ENCODE peak calls at places on chromosomes 6 and 20, in five cellular contexts. O is B cell, Y is OCI-LY7, J is mucosa of descending colon, X is SK-N-SH. I is an unnamed sample.

GRCh38 chr6:149354009-149354408 is 36.5 kb downstream of the TAB2 start:
- DNase-seq in O (no peak), X (no peak), J (no peak), Y (no peak), I (no peak)

GRCh38 chr20:36394340-36394965 is 88.3 kb downstream of the DLGAP4 start:
- DNase-seq in J (no peak), O (no peak), Y (no peak), X (no peak), I (no peak)

GRCh38 chr20:61964675-61965605 is 100.7 kb downstream of the TAF4 start:
- DNase-seq in Y (no peak), J (no peak), O (no peak), X (no peak), I (no peak)

GRCh38 chr6:127520061-127520460 is 926 bp upstream of the MTCL3 start:
- DNase-seq in X (no peak), J (no peak), O (no peak), Y (no peak), I (no peak)

GRCh38 chr6:45541934-45542333 is 164.2 kb upstream of the SUPT3H start:
- DNase-seq in Y (no peak), X (no peak), J (no peak), O (no peak), I (no peak)

GRCh38 chr6:3913077-3913957 is 64.1 kb downstream of the FAM50B start:
- DNase-seq in X (no peak), Y (no peak), J (no peak), O (no peak), I (no peak)

GRCh38 chr6:121940728-121941127 is 458.7 kb upstream of the HSF2 start:
- DNase-seq in X (no peak), O (no peak), Y (no peak), J (no peak), I (no peak)

GRCh38 chr20:41370176-41370575 is 3.6 kb upstream of the EMILIN3 start:
- DNase-seq in X (no peak), Y (no peak), O (no peak), J (peak), I (no peak)

GRCh38 chr6:150755524-150755923 is 110.0 kb upstream of the MTHFD1L start:
- DNase-seq in Y (no peak), X (no peak), J (no peak), O (no peak), I (no peak)

GRCh38 chr6:158916638-158917037 is 83.4 kb downstream of the RSPH3 start:
- DNase-seq in X (no peak), J (no peak), O (no peak), Y (no peak), I (no peak)

GRCh38 chr6:143060806-143061596 is at the start of gene AIG1:
- DNase-seq in O (peak), Y (no peak), X (peak), J (peak), I (no peak)

GRCh38 chr6:13384966-13385365 is 56.6 kb upstream of the TBC1D7 start:
- DNase-seq in J (no peak), X (peak), O (no peak), Y (no peak), I (no peak)

GRCh38 chr6:72657391-72657790 is 35.5 kb downstream of the KCNQ5 start:
- DNase-seq in Y (no peak), O (no peak), J (no peak), X (no peak), I (no peak)

GRCh38 chr20:23350855-23351838 is 556 bp downstream of the NXT1 start:
- DNase-seq in J (peak), O (peak), X (peak), Y (peak), I (peak)

GRCh38 chr6:121619013-121619412 is 183.6 kb downstream of the GJA1 start:
- DNase-seq in Y (no peak), X (no peak), O (no peak), J (no peak), I (no peak)

GRCh38 chr6:169905041-169905807 is 153.8 kb downstream of the ERMARD start:
- DNase-seq in O (no peak), X (no peak), Y (no peak), J (no peak), I (no peak)

GRCh38 chr6:161444966-161445799 is 171.3 kb upstream of the AGPAT4 start:
- DNase-seq in X (no peak), J (no peak), O (no peak), Y (no peak), I (no peak)

GRCh38 chr6:14910692-14911547 is 334.9 kb upstream of the JARID2 start:
- DNase-seq in Y (peak), O (peak), X (no peak), J (no peak), I (peak)

GRCh38 chr20:50368813-50369224 is 141.4 kb upstream of the PTPN1 start:
- DNase-seq in J (no peak), O (no peak), Y (no peak), X (no peak), I (no peak)

GRCh38 chr6:138405816-138406403 is 1.9 kb downstream of the HEBP2 start:
- DNase-seq in O (no peak), J (no peak), Y (no peak), X (no peak), I (no peak)

GRCh38 chr20:46114449-46114848 is 3.7 kb upstream of the CD40 start:
- DNase-seq in X (no peak), J (no peak), Y (no peak), O (no peak), I (no peak)

GRCh38 chr20:43721429-43722152 is 5.2 kb downstream of the GTSF1L start:
- DNase-seq in J (no peak), X (no peak), O (no peak), Y (peak), I (no peak)

GRCh38 chr6:148021715-148022114 is 320.9 kb upstream of the SASH1 start:
- DNase-seq in O (no peak), X (no peak), Y (no peak), J (no peak), I (no peak)

GRCh38 chr6:69305456-69305855 is 491.4 kb downstream of the LMBRD1 start:
- DNase-seq in J (no peak), Y (no peak), X (no peak), O (no peak), I (no peak)

GRCh38 chr6:159978291-159979135 is 9.6 kb downstream of the IGF2R start:
- DNase-seq in O (no peak), J (no peak), X (no peak), Y (peak), I (peak)

GRCh38 chr6:116268589-116269293 is 11.0 kb downstream of the TSPYL1 start:
- DNase-seq in J (no peak), O (peak), Y (peak), X (peak), I (peak)

GRCh38 chr6:56890683-56891429 is 64.1 kb upstream of the BEND6 start:
- DNase-seq in X (no peak), O (no peak), J (no peak), Y (peak), I (peak)

GRCh38 chr20:14860410-14860814 is 523.0 kb upstream of the FLRT3 start:
- DNase-seq in X (no peak), J (no peak), O (no peak), Y (no peak), I (no peak)

GRCh38 chr6:28808383-28808782 is 115.4 kb downstream of the TRIM27 start:
- DNase-seq in Y (no peak), J (no peak), O (no peak), X (no peak), I (no peak)

GRCh38 chr6:18269717-18270116 is 5.4 kb upstream of the DEK start:
- DNase-seq in J (no peak), Y (no peak), X (no peak), O (no peak), I (no peak)

GRCh38 chr6:143061597-143062385 is 1.1 kb downstream of the AIG1 start:
- DNase-seq in Y (no peak), X (no peak), O (no peak), J (no peak), I (no peak)

GRCh38 chr20:57545927-57546662 is 14.8 kb upstream of the PCK1 start:
- DNase-seq in X (no peak), Y (no peak), O (no peak), J (no peak), I (no peak)

GRCh38 chr6:1283486-1283885 is 28.4 kb upstream of the FOXQ1 start:
- DNase-seq in Y (no peak), O (no peak), J (no peak), X (no peak), I (no peak)

GRCh38 chr6:40903456-40903855 is 135.6 kb downstream of the UNC5CL start:
- DNase-seq in X (no peak), J (no peak), Y (no peak), O (no peak), I (no peak)

GRCh38 chr6:49764571-49765236 is 20.5 kb upstream of the CRISP3 start:
- DNase-seq in X (no peak), Y (no peak), O (no peak), J (no peak), I (no peak)

GRCh38 chr6:140371360-140371870 is 997.0 kb upstream of the CITED2 start:
- DNase-seq in X (no peak), J (no peak), Y (no peak), O (no peak), I (no peak)

DNA sequence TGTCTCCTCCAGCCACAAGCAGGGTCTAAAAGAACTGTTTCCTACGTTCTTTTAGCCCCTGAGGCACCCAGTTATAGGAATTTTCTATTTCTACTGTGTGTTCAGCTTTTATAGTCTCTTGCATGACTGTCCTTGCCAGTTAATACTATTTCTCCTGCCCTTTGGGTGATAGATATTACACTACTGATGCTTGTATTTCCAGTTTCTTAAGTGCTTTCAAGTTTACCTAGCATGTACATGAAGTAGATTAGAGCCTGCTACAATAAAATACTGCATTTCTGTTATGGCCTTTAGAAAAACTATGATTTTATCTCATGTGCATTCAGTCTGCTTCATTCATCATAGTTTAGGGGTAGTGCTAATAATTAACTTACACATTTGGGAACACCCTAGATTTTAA is 89.6 kb downstream of the FOXO3 start:
- DNase-seq in X (no peak), Y (no peak), O (no peak), J (no peak), I (no peak)
- TF ChIP-seq CTCF in X (no peak), Y (no peak), O (no peak), J (no peak), I (no peak)

DNA sequence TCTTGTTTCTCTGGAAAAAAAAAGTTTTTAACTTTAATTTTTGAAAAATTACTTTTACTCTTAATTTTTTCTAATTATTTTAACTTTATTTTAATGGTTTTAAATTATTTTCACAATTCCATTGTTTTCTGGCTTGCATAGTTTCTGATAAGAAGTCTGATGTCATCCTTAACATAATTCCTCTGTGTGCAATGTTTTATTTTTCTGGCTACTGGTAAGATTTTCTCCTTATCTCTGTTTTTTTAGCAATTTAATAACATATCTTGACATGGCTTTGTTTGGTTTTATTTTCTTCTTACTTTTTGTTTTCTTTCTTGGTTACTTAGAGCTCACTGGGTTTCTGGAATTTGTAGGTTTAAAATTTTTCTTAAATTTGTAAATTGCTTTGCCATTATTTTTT is 114.8 kb downstream of the TBXT start:
- DNase-seq in J (no peak), O (no peak), X (no peak), Y (no peak), I (no peak)
- TF ChIP-seq CTCF in J (no peak), O (no peak), X (no peak), Y (no peak), I (no peak)

GRCh38 chr20:59932616-59933295 is 681 bp downstream of the SYCP2 start:
- DNase-seq in Y (no peak), O (peak), X (peak), J (no peak), I (no peak)

GRCh38 chr20:59935457-59936185 is 2.2 kb upstream of the SYCP2 start:
- DNase-seq in O (no peak), J (no peak), X (no peak), Y (no peak), I (no peak)

GRCh38 chr20:59931511-59932312 is 1.7 kb downstream of the SYCP2 start:
- DNase-seq in X (no peak), J (no peak), O (no peak), Y (no peak), I (no peak)

GRCh38 chr20:59933296-59933848 is at the start of gene SYCP2:
- DNase-seq in J (peak), Y (no peak), X (peak), O (peak), I (peak)

GRCh38 chr20:59933849-59934585 is 580 bp upstream of the SYCP2 start:
- DNase-seq in X (peak), Y (no peak), J (peak), O (peak), I (peak)
- TF ChIP-seq CTCF in X (peak), Y (peak), J (peak), O (peak), I (peak)

DNA sequence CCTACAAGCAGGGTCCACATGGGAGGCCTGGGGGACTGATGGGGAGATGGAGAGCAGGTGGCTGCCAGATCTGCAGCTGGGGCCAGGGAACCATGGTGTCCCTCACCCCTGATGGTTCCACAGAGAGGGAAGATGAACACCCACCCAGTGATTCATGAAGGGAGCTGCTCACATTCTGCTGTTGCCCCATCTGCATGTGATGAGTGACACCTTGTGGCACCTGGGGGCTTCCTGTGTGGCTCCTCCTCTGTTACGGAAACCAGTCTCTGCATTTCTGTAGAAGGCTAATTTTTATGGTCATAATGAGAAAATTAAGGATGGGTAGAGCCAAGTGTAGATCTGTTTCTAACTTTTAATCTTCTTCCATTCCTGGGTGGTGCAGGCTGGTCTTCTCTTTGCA is 217.1 kb downstream of the SMOC2 start:
- DNase-seq in O (no peak), X (no peak), Y (no peak), J (no peak), I (no peak)
- TF ChIP-seq CTCF in O (no peak), X (no peak), Y (no peak), J (no peak), I (no peak)

GRCh38 chr6:84220809-84221409 is 6.5 kb downstream of the CEP162 start:
- DNase-seq in Y (peak), X (peak), O (no peak), J (no peak), I (no peak)
- TF ChIP-seq CTCF in Y (peak), X (peak), O (peak), J (no peak), I (peak)

DNA sequence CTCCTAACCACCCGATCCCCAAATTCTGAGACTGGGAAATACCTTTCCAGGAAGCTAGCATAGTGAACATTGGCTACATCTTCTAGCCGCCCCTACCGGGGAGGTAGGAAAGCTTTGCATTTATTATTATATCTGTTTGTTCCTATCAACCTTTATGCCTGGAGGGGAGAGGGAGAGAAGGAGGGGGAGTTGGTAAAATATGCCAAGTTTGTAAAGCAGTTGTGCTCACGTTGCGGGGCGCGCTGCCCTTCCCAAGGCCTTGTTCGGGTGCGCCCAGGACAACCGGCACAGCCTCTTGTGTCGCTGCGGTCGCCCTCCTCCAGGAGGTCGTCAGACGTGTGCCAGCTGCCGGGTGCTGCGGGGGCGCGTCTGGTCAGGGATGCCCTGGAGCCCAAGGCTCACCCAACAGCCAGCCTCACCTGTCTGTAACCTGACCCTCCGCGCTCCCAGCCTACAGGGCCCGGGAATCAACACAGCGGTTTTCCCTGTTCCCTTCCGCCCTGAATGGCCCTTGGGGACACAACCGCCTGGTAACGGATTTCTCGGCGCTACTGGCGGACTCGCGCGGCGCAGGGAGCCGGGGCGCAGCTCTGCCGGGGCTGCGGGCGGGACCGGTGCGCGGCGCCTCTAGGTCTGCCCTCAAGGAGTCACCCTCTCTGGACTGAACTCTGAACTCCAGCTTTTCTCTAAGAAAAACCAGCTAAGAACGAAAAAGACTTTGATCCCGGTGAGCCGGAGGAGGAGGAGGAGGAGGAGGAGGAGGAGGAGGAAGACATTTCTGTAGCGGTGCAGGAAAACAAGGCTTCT is 1.1 kb upstream of the OVOL2 start:
- DNase-seq in J (peak), X (peak), O (peak), Y (no peak), I (no peak)
- TF ChIP-seq CTCF in J (no peak), X (no peak), O (no peak), Y (no peak), I (no peak)